ENCODE peak calls at places on chromosomes 16 and 17, in seven cellular contexts. A, N, D, U, C, L and Q are unnamed samples.

GRCh38 chr17:76524598-76525512 is 12.7 kb downstream of the CYGB start:
- DNase-seq in D (no peak), U (no peak), N (no peak), C (no peak), A (no peak), L (no peak), Q (peak; percentile 29)

GRCh38 chr17:3802461-3803307 is 1.7 kb upstream of the ITGAE start:
- DNase-seq in D (peak; percentile 51), N (no peak), A (no peak), L (no peak), U (no peak), C (no peak), Q (no peak)

GRCh38 chr17:82568997-82569393 is 49.5 kb downstream of the FOXK2 start:
- DNase-seq in U (no peak), N (no peak), D (no peak), C (no peak), L (no peak), A (no peak), Q (no peak)

GRCh38 chr16:19601083-19601976 is 45.8 kb downstream of the VPS35L start:
- DNase-seq in L (peak; percentile 29), N (peak; percentile 39), C (peak; percentile 45), U (no peak), A (peak; percentile 76), D (no peak), Q (peak; percentile 61)

GRCh38 chr16:29141586-29142324 is 156.9 kb downstream of the LAT start:
- DNase-seq in D (no peak), N (no peak), A (no peak), U (no peak), L (no peak), C (no peak), Q (no peak)

GRCh38 chr16:66925322-66925840 is at the start of gene RRAD:
- DNase-seq in L (no peak), U (no peak), N (no peak), D (no peak), C (no peak), A (no peak), Q (no peak)

GRCh38 chr16:14427371-14427948 is 202.6 kb downstream of the PARN start:
- DNase-seq in N (no peak), U (no peak), L (no peak), D (no peak), A (peak; percentile 86), C (no peak), Q (no peak)

GRCh38 chr16:2950773-2951172 is 13.3 kb upstream of the KREMEN2 start:
- DNase-seq in A (no peak), U (no peak), D (no peak), C (no peak), N (no peak), L (no peak), Q (no peak)

GRCh38 chr16:10883004-10883403 is 6.0 kb downstream of the CIITA start:
- DNase-seq in N (no peak), L (no peak), U (no peak), A (no peak), D (no peak), C (no peak), Q (no peak)

GRCh38 chr16:642189-643049 is 791 bp downstream of the MCRIP2 start:
- DNase-seq in A (no peak), C (peak; percentile 81), N (peak; percentile 35), U (no peak), D (no peak), L (peak; percentile 49), Q (peak; percentile 89)

GRCh38 chr17:76716834-76717205 is 6.1 kb upstream of the MXRA7 start:
- DNase-seq in L (no peak), D (peak; percentile 47), U (no peak), N (no peak), C (no peak), A (no peak), Q (no peak)

GRCh38 chr17:81254955-81255717 is 16.0 kb downstream of the NDUFAF8 start:
- DNase-seq in D (peak; percentile 11), A (no peak), C (no peak), U (no peak), N (no peak), L (no peak), Q (no peak)

GRCh38 chr17:76234354-76234679 is 6.0 kb downstream of the RNF157 start:
- DNase-seq in A (no peak), C (peak; percentile 81), L (no peak), U (no peak), N (no peak), D (no peak), Q (no peak)

GRCh38 chr16:30346286-30346685 is 8.8 kb downstream of the CD2BP2 start:
- DNase-seq in N (no peak), U (no peak), C (no peak), A (no peak), D (no peak), L (no peak), Q (no peak)

GRCh38 chr17:43530303-43531081 is 15.6 kb downstream of the ETV4 start:
- DNase-seq in D (peak; percentile 63), N (no peak), A (no peak), C (no peak), L (no peak), U (peak; percentile 85), Q (no peak)

GRCh38 chr16:17454331-17454730 is 16.4 kb downstream of the XYLT1 start:
- DNase-seq in A (no peak), D (no peak), C (no peak), N (no peak), U (no peak), L (no peak), Q (no peak)

GRCh38 chr17:1275962-1276736 is 3.3 kb upstream of the TRARG1 start:
- DNase-seq in C (peak; percentile 64), U (no peak), N (peak; percentile 78), L (peak; percentile 82), D (peak; percentile 21), A (no peak), Q (peak; percentile 54)

GRCh38 chr17:59811209-59811608 is 81.5 kb downstream of the TUBD1 start:
- DNase-seq in C (no peak), U (no peak), D (no peak), A (no peak), N (no peak), L (no peak), Q (no peak)

GRCh38 chr16:67672739-67673662 is 6.4 kb downstream of the C16orf86 start:
- DNase-seq in U (no peak), D (no peak), N (peak; percentile 72), C (peak; percentile 80), A (no peak), L (peak; percentile 71), Q (peak; percentile 73)

GRCh38 chr16:49382916-49383315 is 9.3 kb downstream of the C16orf78 start:
- DNase-seq in A (no peak), N (no peak), D (no peak), U (no peak), L (no peak), C (peak; percentile 38), Q (no peak)

GRCh38 chr16:11303405-11304138 is 22.4 kb upstream of the PRM1 start:
- DNase-seq in U (no peak), N (no peak), L (no peak), D (no peak), A (no peak), C (no peak), Q (peak; percentile 75)

GRCh38 chr17:80850817-80851216 is 140.8 kb upstream of the CHMP6 start:
- DNase-seq in C (no peak), A (no peak), U (no peak), N (no peak), L (no peak), D (no peak), Q (no peak)

GRCh38 chr17:63600569-63601438 is at the start of gene TACO1:
- DNase-seq in U (peak; percentile 40), A (peak; percentile 81), D (no peak), L (peak; percentile 88), C (peak; percentile 91), N (peak; percentile 81), Q (peak; percentile 87)

GRCh38 chr16:70438325-70438982 is 446 bp downstream of the ST3GAL2 start:
- DNase-seq in N (no peak), D (no peak), A (no peak), L (peak; percentile 17), U (no peak), C (no peak), Q (no peak)

GRCh38 chr16:21937387-21937829 is 15.8 kb upstream of the UQCRC2 start:
- DNase-seq in L (no peak), N (no peak), U (no peak), C (no peak), D (no peak), A (no peak), Q (no peak)

GRCh38 chr17:59221159-59221847 is 992 bp downstream of the GDPD1 start:
- DNase-seq in D (no peak), U (no peak), N (no peak), A (peak; percentile 42), L (no peak), C (no peak), Q (no peak)

GRCh38 chr17:19470529-19471261 is 59.7 kb downstream of the RNF112 start:
- DNase-seq in L (no peak), D (no peak), U (no peak), N (no peak), C (no peak), A (no peak), Q (no peak)

GRCh38 chr17:51734462-51734861 is 424.1 kb downstream of the CA10 start:
- DNase-seq in N (no peak), A (no peak), D (no peak), U (no peak), L (peak; percentile 36), C (no peak), Q (peak; percentile 11)

GRCh38 chr17:22411185-22411784 is 719.0 kb downstream of the KCNJ18 start:
- DNase-seq in N (no peak), D (no peak), C (no peak), U (peak; percentile 6), L (no peak), A (no peak), Q (no peak)

GRCh38 chr17:57597531-57598453 is 147.3 kb downstream of the CCDC182 start:
- DNase-seq in N (peak; percentile 47), D (peak; percentile 57), U (peak; percentile 19), L (peak; percentile 27), A (peak; percentile 74), C (no peak), Q (peak; percentile 24)

GRCh38 chr16:54936979-54937672 is 6.5 kb downstream of the IRX5 start:
- DNase-seq in A (no peak), L (peak; percentile 51), C (no peak), D (no peak), N (no peak), U (no peak), Q (peak; percentile 73)

GRCh38 chr17:50133028-50133768 is 3.2 kb upstream of the SAMD14 start:
- DNase-seq in C (no peak), U (no peak), N (no peak), L (no peak), A (no peak), D (no peak), Q (no peak)

GRCh38 chr17:36586138-36586537 is 5.5 kb upstream of the DHRS11 start:
- DNase-seq in A (no peak), U (no peak), L (no peak), D (no peak), N (no peak), C (no peak), Q (no peak)

GRCh38 chr16:67571981-67572431 is 9.7 kb downstream of the CTCF start:
- DNase-seq in C (no peak), L (no peak), U (no peak), N (no peak), A (no peak), D (peak; percentile 62), Q (no peak)

GRCh38 chr17:64056269-64057005 is 36.0 kb upstream of the ICAM2 start:
- DNase-seq in D (no peak), U (no peak), L (no peak), A (no peak), N (no peak), C (peak; percentile 69), Q (no peak)

GRCh38 chr16:84879569-84880487 is 60.0 kb downstream of the CRISPLD2 start:
- DNase-seq in A (no peak), U (no peak), C (no peak), N (no peak), D (no peak), L (no peak), Q (no peak)

GRCh38 chr17:32298298-32298697 is 32.7 kb downstream of the RHBDL3 start:
- DNase-seq in N (no peak), C (no peak), U (no peak), A (no peak), L (no peak), D (no peak), Q (no peak)